ENCODE peak calls at places on chromosome 11, in four cellular contexts. P is A549, Z is MM.1S, C is Panc1. H is an unnamed sample.

GRCh38 chr11:16942917-16943316 is 71.3 kb downstream of the PLEKHA7 start:
- DNase-seq in P (no peak), Z (no peak), C (no peak), H (no peak)

GRCh38 chr11:116328410-116328809 is 444.4 kb downstream of the BUD13 start:
- DNase-seq in P (no peak), Z (no peak), C (no peak), H (no peak)

GRCh38 chr11:29826878-29827277 is 190.0 kb downstream of the KCNA4 start:
- DNase-seq in P (no peak), Z (no peak), C (no peak), H (no peak)

GRCh38 chr11:78419327-78419726 is 1.7 kb upstream of the GAB2 start:
- DNase-seq in P (peak), Z (no peak), C (no peak), H (no peak)

GRCh38 chr11:115530752-115531151 is 26.5 kb upstream of the CADM1 start:
- DNase-seq in P (peak), Z (no peak), C (no peak), H (no peak)

GRCh38 chr11:68584097-68584496 is 100.2 kb upstream of the GAL start:
- DNase-seq in P (peak), Z (peak), C (no peak), H (peak)

GRCh38 chr11:65446446-65447277 is 24.1 kb downstream of the NEAT1 start:
- DNase-seq in P (no peak), Z (no peak), C (no peak), H (no peak)

GRCh38 chr11:104529213-104529612 is 365.3 kb upstream of the PDGFD start:
- DNase-seq in P (no peak), Z (no peak), C (no peak), H (no peak)

GRCh38 chr11:11975201-11976092 is 33.0 kb downstream of the DKK3 start:
- DNase-seq in P (no peak), Z (no peak), C (no peak), H (no peak)

DNA sequence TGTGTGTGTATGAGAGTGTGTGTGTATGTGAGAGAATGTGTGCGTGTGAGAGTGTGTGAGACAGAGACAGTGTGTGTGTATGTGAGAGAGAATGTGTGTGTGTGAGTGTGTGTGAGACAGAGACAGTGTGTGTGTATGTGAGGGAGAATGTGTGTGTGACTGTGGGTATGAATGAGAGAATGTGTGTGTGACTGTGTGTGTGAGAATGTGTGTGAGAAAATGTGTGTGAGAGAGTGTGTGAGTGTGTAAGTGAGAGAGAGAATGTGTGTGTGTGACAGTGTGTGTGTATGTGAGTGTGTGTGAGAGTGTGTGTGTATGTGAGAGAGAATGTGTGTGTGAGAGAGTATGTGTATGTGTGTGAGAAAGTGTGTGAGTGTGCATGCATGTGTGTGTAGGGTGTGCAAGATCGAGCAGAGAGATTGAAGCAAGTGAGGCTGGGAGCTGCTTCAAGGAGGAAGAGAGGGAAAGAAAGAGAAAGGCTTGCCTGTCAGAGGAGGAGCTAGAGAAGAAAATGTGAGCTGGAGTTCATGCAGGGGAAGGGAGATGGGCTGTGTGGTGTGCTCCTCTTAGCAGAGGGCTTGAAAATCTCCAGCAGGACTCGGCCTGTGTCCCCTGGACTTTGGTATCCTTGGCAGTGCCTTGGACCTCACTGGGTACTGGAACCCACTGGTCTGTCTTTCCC is 27.7 kb upstream of the TP53I11 start:
- DNase-seq in P (no peak), Z (no peak), C (no peak), H (no peak)
- H3K27ac ChIP-seq in P (peak), Z (no peak), C (peak), H (no peak)

DNA sequence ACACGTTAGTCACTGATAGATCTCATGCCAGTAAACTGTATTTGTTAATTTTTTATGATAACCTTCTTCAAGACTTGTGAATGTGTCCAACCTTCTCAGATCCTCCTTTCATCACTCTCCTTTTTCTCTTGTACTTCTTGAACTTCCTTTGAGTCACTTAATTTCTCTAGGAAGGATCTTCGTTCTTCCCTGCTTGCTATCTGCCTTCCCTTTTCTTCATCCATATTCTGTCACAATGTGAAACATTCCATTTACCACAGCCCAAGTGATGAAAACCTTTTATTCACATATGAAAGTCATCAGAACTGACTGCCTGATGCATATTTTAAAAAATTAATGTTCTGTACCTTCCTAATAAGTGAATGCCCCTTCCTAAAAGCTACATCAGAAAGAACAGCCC is 520.5 kb upstream of the LUZP2 start:
- DNase-seq in P (no peak), Z (no peak), C (no peak), H (no peak)
- H3K27ac ChIP-seq in P (no peak), Z (no peak), C (no peak), H (no peak)

DNA sequence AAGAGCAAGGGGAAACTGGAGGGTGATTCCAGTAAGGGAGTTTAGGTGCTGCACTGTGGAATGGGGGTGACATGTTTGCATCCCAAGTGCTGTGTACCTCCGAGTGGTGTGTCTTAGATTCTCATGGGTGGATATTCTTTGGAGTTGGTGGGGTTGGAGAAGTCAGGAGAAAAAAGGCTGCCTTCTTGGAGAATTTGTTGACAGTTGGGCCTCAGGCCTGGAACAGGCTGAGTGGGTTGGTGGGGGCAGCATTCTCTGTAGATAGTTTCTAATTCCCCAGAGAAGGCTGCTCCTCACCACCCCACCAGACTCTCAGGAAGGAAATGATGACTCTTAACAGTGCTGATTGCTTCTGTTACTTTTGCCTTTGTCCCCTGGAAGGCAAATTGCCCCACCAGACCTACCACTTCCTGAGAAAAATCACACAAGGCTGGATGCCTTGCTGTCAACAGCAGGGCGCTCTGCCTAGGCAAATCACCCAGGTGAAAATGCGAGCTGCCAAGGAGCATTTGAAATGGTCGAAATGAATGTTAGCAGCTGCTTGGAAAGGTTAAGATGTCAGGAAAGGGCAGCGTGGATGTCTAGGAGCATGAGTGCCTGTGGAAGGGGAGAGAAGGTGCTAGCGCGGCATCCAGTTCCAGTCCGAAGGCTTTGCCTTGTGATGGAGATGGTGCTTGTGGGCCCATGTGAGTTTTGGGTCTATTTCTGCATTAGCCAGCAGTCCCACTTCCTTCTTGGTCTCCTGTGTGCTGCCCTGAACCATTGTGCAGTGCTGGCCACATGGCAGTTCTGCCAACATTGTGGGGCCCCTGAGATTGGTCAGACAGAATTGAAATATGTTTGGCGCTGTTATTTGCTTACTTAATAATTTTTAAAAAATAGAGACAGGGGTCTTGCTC is 29.7 kb upstream of the SORL1-AS1 start:
- DNase-seq in P (no peak), Z (peak), C (no peak), H (peak)
- H3K27ac ChIP-seq in P (no peak), Z (peak), C (no peak), H (peak)

DNA sequence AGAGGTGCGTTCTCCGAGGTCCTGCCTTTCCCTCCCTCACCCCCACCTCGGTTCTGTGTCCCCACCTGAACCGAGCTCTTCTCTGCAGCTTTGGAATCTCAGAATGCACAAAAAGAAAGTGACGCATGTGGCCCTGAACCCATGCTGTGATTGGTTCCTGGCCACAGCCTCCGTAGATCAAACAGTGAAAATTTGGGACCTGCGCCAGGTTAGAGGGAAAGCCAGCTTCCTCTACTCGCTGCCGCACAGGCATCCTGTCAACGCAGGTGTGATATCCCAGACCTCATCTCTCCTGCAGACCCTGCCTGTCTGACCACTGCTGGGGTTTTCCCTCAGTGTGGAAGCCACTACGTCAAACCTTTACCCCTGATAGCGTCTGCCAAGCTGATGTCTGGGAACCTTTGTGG is 13.9 kb downstream of the ACP2 start:
- DNase-seq in P (peak), Z (no peak), C (no peak), H (peak)
- H3K27ac ChIP-seq in P (peak), Z (no peak), C (peak), H (peak)